ENCODE peak calls at places on chromosomes 1 and 21, in nine cellular contexts. U, G, C, X, N, F, A, E and H are unnamed samples.
A peak's percentile ranks its signal among the peaks of the same experiment; 100 is the strongest.

GRCh38 chr1:77430966-77431735 is 149.3 kb downstream of the AK5 start:
- DNase-seq in U (peak; percentile 7), G (no peak), C (peak; percentile 37), X (no peak), N (no peak), F (no peak), A (no peak), E (no peak), H (no peak)

GRCh38 chr1:217089239-217090014 is 366.2 kb upstream of the ESRRG start:
- DNase-seq in U (peak; percentile 68), G (peak; percentile 21), C (peak; percentile 78), X (peak; percentile 42), N (no peak), F (no peak), A (no peak), E (no peak), H (peak; percentile 83)

GRCh38 chr1:150561830-150562367 is 12.7 kb downstream of the ADAMTSL4 start:
- DNase-seq in U (peak; percentile 98), G (peak; percentile 65), C (peak; percentile 97), X (peak; percentile 95), N (peak; percentile 97), F (peak; percentile 96), A (peak; percentile 81), E (peak; percentile 71), H (peak; percentile 85)

GRCh38 chr1:208455821-208456220 is 211.6 kb upstream of the PLXNA2 start:
- DNase-seq in U (peak; percentile 50), G (no peak), C (no peak), X (no peak), N (no peak), F (no peak), A (no peak), E (no peak), H (no peak)

GRCh38 chr1:167484726-167485125 is 33.6 kb downstream of the CD247 start:
- DNase-seq in U (no peak), G (no peak), C (no peak), X (no peak), N (no peak), F (no peak), A (no peak), E (no peak), H (no peak)

GRCh38 chr1:202159534-202160371 is 649 bp downstream of the PTPN7 start:
- DNase-seq in U (no peak), G (no peak), C (no peak), X (no peak), N (no peak), F (no peak), A (no peak), E (peak; percentile 44), H (no peak)

GRCh38 chr21:29164330-29164942 is 34.0 kb downstream of the MAP3K7CL start:
- DNase-seq in U (peak; percentile 96), G (peak; percentile 37), C (peak; percentile 90), X (no peak), N (no peak), F (peak; percentile 75), A (no peak), E (no peak), H (peak; percentile 65)

GRCh38 chr1:9269078-9269501 is 23.6 kb upstream of the SPSB1 start:
- DNase-seq in U (no peak), G (no peak), C (no peak), X (no peak), N (no peak), F (no peak), A (no peak), E (no peak), H (peak; percentile 35)

GRCh38 chr1:23421752-23422312 is 2.7 kb downstream of the TCEA3 start:
- DNase-seq in U (peak; percentile 81), G (no peak), C (peak; percentile 74), X (no peak), N (no peak), F (peak; percentile 76), A (peak; percentile 82), E (no peak), H (no peak)

GRCh38 chr1:17438176-17438976 is 1.1 kb downstream of the RCC2 start:
- DNase-seq in U (peak; percentile 47), G (no peak), C (peak; percentile 69), X (peak; percentile 73), N (peak; percentile 85), F (peak; percentile 39), A (no peak), E (peak; percentile 47), H (peak; percentile 78)

GRCh38 chr1:155030243-155030795 is 3.3 kb downstream of the DCST2 start:
- DNase-seq in U (no peak), G (no peak), C (no peak), X (no peak), N (no peak), F (no peak), A (no peak), E (no peak), H (no peak)